ENCODE peak calls at places on chromosomes 2 and 18, in eight cellular contexts. A is stimulated activated naive CD8-positive, alpha-beta T cell treated with anti-CD3 and anti-CD28 coated beads, Interleukin-15, amount 100 ng/mL, for 72 hours; C is mesendoderm; U is hepatocyte; M is GM04504; I is NCI-H510A treated with DMSO at 0.1 percent for 48 hours; X is A549; V is sigmoid colon. Q is an unnamed sample.

GRCh38 chr18:621181-621580 is 24.4 kb downstream of the CLUL1 start:
- DNase-seq in C (no peak), U (no peak), X (no peak), A (no peak), M (peak), I (no peak), V (no peak), Q (peak)

GRCh38 chr2:73268831-73269685 is 15.2 kb downstream of the FBXO41 start:
- DNase-seq in V (no peak), I (peak), C (peak), M (no peak), U (peak), A (peak), X (peak), Q (no peak)

GRCh38 chr2:6993230-6993640 is 76.0 kb downstream of the RNF144A start:
- DNase-seq in I (no peak), C (no peak), M (no peak), V (no peak), X (no peak), A (no peak), U (no peak), Q (no peak)

GRCh38 chr2:31419386-31419785 is 4.8 kb upstream of the XDH start:
- DNase-seq in C (no peak), V (no peak), I (no peak), X (no peak), U (no peak), M (no peak), A (no peak), Q (no peak)

GRCh38 chr2:184004945-184005672 is 593.2 kb upstream of the ZNF804A start:
- DNase-seq in I (no peak), A (no peak), C (no peak), V (no peak), M (no peak), U (no peak), X (no peak), Q (no peak)

GRCh38 chr2:30191831-30192271 is 39.5 kb upstream of the LBH start:
- DNase-seq in C (peak), I (no peak), A (no peak), M (no peak), X (no peak), U (no peak), V (peak), Q (no peak)

GRCh38 chr2:149727927-149728326 is 140.4 kb upstream of the MMADHC start:
- DNase-seq in M (no peak), A (no peak), X (no peak), I (no peak), C (no peak), U (no peak), V (no peak), Q (no peak)

GRCh38 chr2:12167525-12168317 is 421.3 kb downstream of the LPIN1 start:
- DNase-seq in C (peak), M (no peak), U (no peak), I (no peak), A (no peak), V (no peak), X (no peak), Q (no peak)

GRCh38 chr2:88011011-88011410 is 5.3 kb downstream of the RNU2-63P start:
- DNase-seq in U (no peak), A (no peak), C (no peak), X (no peak), M (no peak), V (no peak), I (no peak), Q (no peak)

GRCh38 chr2:29105375-29105774 is 9.8 kb upstream of the CLIP4 start:
- DNase-seq in U (no peak), M (no peak), I (no peak), A (no peak), X (peak), C (no peak), V (no peak), Q (no peak)

GRCh38 chr18:75127143-75128021 is 81.6 kb downstream of the PTGR3 start:
- DNase-seq in X (no peak), C (no peak), M (no peak), I (no peak), V (no peak), U (peak), A (no peak), Q (no peak)

GRCh38 chr2:237181844-237182243 is 96.2 kb downstream of the COPS8 start:
- DNase-seq in V (peak), A (no peak), M (peak), X (peak), C (peak), I (no peak), U (peak), Q (peak)

GRCh38 chr2:129024796-129025195 is 706.1 kb upstream of the HS6ST1 start:
- DNase-seq in M (no peak), I (no peak), U (no peak), X (no peak), A (no peak), C (no peak), V (no peak), Q (peak)

GRCh38 chr2:112591413-112591812 is 7.0 kb downstream of the CHCHD5 start:
- DNase-seq in C (no peak), M (no peak), V (no peak), U (no peak), I (no peak), X (no peak), A (no peak), Q (no peak)

GRCh38 chr2:231615058-231615671 is 22.5 kb downstream of the TEX44 start:
- DNase-seq in X (no peak), C (peak), U (peak), M (no peak), A (no peak), I (no peak), V (peak), Q (no peak)

GRCh38 chr18:49725809-49726514 is 87.4 kb downstream of the ACAA2 start:
- DNase-seq in I (no peak), U (peak), V (peak), C (peak), X (peak), M (peak), A (no peak), Q (peak)

GRCh38 chr2:99960724-99961566 is 181.4 kb downstream of the AFF3 start:
- DNase-seq in X (no peak), I (no peak), V (no peak), M (no peak), U (no peak), C (peak), A (no peak), Q (no peak)

GRCh38 chr2:206853880-206854279 is 85.4 kb upstream of the CPO start:
- DNase-seq in C (peak), I (no peak), A (no peak), M (no peak), V (no peak), U (no peak), X (no peak), Q (no peak)

GRCh38 chr2:20611077-20611843 is 39.6 kb downstream of the HS1BP3 start:
- DNase-seq in A (no peak), C (peak), M (peak), V (peak), U (peak), X (no peak), I (peak), Q (no peak)

GRCh38 chr2:99425022-99425421 is 64.8 kb downstream of the REV1 start:
- DNase-seq in U (no peak), C (no peak), M (no peak), A (no peak), I (no peak), X (no peak), V (no peak), Q (peak)

GRCh38 chr2:100606740-100607343 is 44.0 kb downstream of the PDCL3 start:
- DNase-seq in M (no peak), A (no peak), U (peak), X (peak), C (peak), V (no peak), I (peak), Q (peak)

GRCh38 chr18:59902180-59902992 is 2.6 kb downstream of the PMAIP1 start:
- DNase-seq in I (peak), V (no peak), X (no peak), M (no peak), C (no peak), U (no peak), A (no peak), Q (no peak)

GRCh38 chr2:34828481-34828880 is 1229.4 kb upstream of the FAM98A start:
- DNase-seq in U (no peak), C (no peak), X (no peak), M (no peak), I (no peak), V (no peak), A (no peak), Q (no peak)

GRCh38 chr18:26322892-26323653 is 96.8 kb downstream of the TAF4B start:
- DNase-seq in C (no peak), V (no peak), X (no peak), U (no peak), I (no peak), A (no peak), M (no peak), Q (peak)

GRCh38 chr2:31414601-31415241 is at the start of gene XDH:
- DNase-seq in A (no peak), C (no peak), X (peak), V (no peak), M (no peak), U (peak), I (peak), Q (peak)

Q was measured in MCF 10A.